ENCODE peak calls at places on chromosomes 2 and 18, in ten cellular contexts. H is heart right ventricle, Z is pancreas, D is HCT116, E is osteoblast, Q is heart left ventricle, L is tibial nerve, W is uterus, J is astrocyte, B is GM23338. A is an unnamed sample.

GRCh38 chr2:32990556-32990955 is 43.8 kb downstream of the LTBP1 start:
- DNase-seq in H (no peak), Z (no peak), D (no peak), E (no peak), Q (no peak), L (no peak), W (no peak), J (no peak), B (no peak), A (no peak)

GRCh38 chr2:12534646-12535263 is 182.0 kb upstream of the TRIB2 start:
- DNase-seq in H (no peak), Z (no peak), D (peak; percentile 12), E (peak; percentile 62), Q (peak; percentile 30), L (no peak), W (peak; percentile 73), J (peak; percentile 97), B (peak; percentile 37), A (no peak)

GRCh38 chr2:150143087-150143536 is 344.4 kb downstream of the RND3 start:
- DNase-seq in H (no peak), Z (no peak), D (no peak), E (no peak), Q (no peak), L (no peak), W (no peak), J (peak; percentile 89), B (no peak), A (no peak)

GRCh38 chr2:203484266-203485112 is 50.6 kb downstream of the RAPH1 start:
- DNase-seq in H (no peak), Z (no peak), D (no peak), E (no peak), Q (peak; percentile 32), L (no peak), W (no peak), J (no peak), B (peak; percentile 57), A (no peak)

GRCh38 chr2:174603280-174603679 is 5.7 kb upstream of the WIPF1 start:
- DNase-seq in H (peak; percentile 30), Z (no peak), D (peak; percentile 23), E (peak; percentile 73), Q (peak; percentile 68), L (peak; percentile 28), W (no peak), J (peak; percentile 70), B (peak; percentile 63), A (peak; percentile 53)

GRCh38 chr2:109695290-109695689 is 81.1 kb downstream of the SOWAHC start:
- DNase-seq in H (no peak), Z (no peak), D (no peak), E (no peak), Q (no peak), L (no peak), W (no peak), J (no peak), B (no peak), A (no peak)

GRCh38 chr18:11751305-11752115 is 62.4 kb downstream of the GNAL start:
- DNase-seq in H (no peak), Z (no peak), D (no peak), E (peak; percentile 72), Q (no peak), L (no peak), W (no peak), J (no peak), B (peak; percentile 80), A (no peak)

GRCh38 chr2:201073071-201073470 is 1.3 kb downstream of the NDUFB3 start:
- DNase-seq in H (no peak), Z (no peak), D (no peak), E (no peak), Q (no peak), L (no peak), W (no peak), J (no peak), B (no peak), A (no peak)

GRCh38 chr2:172427990-172428840 is 829 bp downstream of the ITGA6 start:
- DNase-seq in H (peak; percentile 51), Z (peak; percentile 80), D (no peak), E (peak; percentile 85), Q (peak; percentile 44), L (peak; percentile 26), W (peak; percentile 19), J (no peak), B (peak; percentile 82), A (peak; percentile 88)

GRCh38 chr2:172430027-172430426 is 2.6 kb downstream of the ITGA6 start:
- DNase-seq in H (no peak), Z (no peak), D (no peak), E (no peak), Q (no peak), L (no peak), W (no peak), J (no peak), B (no peak), A (no peak)

GRCh38 chr2:172430671-172431070 is 3.3 kb downstream of the ITGA6 start:
- DNase-seq in H (no peak), Z (no peak), D (peak; percentile 78), E (no peak), Q (no peak), L (no peak), W (no peak), J (no peak), B (no peak), A (no peak)

GRCh38 chr2:172428841-172429173 is 1.4 kb downstream of the ITGA6 start:
- DNase-seq in H (no peak), Z (no peak), D (no peak), E (peak; percentile 68), Q (no peak), L (no peak), W (no peak), J (no peak), B (peak; percentile 45), A (no peak)

GRCh38 chr2:172429351-172429968 is 2.1 kb downstream of the ITGA6 start:
- DNase-seq in H (no peak), Z (no peak), D (no peak), E (no peak), Q (no peak), L (no peak), W (no peak), J (no peak), B (no peak), A (no peak)
- H3K27ac ChIP-seq in H (peak overlapping the region; percentile 94), Z (peak overlapping the region; percentile 94), D (peak overlapping the region; percentile 84), E (no peak overlapping the region), Q (peak overlapping the region; percentile 92), L (peak overlapping the region; percentile 93), W (peak overlapping the region; percentile 88), J (no peak overlapping the region), B (no peak overlapping the region), A (peak overlapping the region; percentile 86)

GRCh38 chr2:60519259-60519863 is 34.1 kb downstream of the BCL11A start:
- DNase-seq in H (no peak), Z (no peak), D (no peak), E (no peak), Q (no peak), L (no peak), W (no peak), J (peak; percentile 88), B (no peak), A (no peak)

GRCh38 chr2:60518567-60518966 is 34.9 kb downstream of the BCL11A start:
- DNase-seq in H (no peak), Z (no peak), D (no peak), E (no peak), Q (no peak), L (no peak), W (no peak), J (no peak), B (no peak), A (no peak)

GRCh38 chr2:60522462-60522861 is 31.0 kb downstream of the BCL11A start:
- DNase-seq in H (no peak), Z (no peak), D (no peak), E (no peak), Q (no peak), L (no peak), W (no peak), J (no peak), B (no peak), A (peak; percentile 28)

GRCh38 chr2:60520477-60520876 is 33.0 kb downstream of the BCL11A start:
- DNase-seq in H (no peak), Z (no peak), D (no peak), E (no peak), Q (no peak), L (no peak), W (no peak), J (peak; percentile 47), B (peak; percentile 68), A (no peak)

GRCh38 chr2:60520917-60521539 is 32.4 kb downstream of the BCL11A start:
- DNase-seq in H (no peak), Z (no peak), D (no peak), E (no peak), Q (no peak), L (no peak), W (no peak), J (no peak), B (peak; percentile 55), A (no peak)
- H3K4me1 ChIP-seq in H (peaks cover 2% of the 10 kb centered on the region), Z (peaks cover 8% of the 10 kb centered on the region), D (peaks cover 7% of the 10 kb centered on the region), E (peaks cover 12% of the 10 kb centered on the region), Q (peaks cover 18% of the 10 kb centered on the region), L (no peaks in the 10 kb centered on the region), W (no peaks in the 10 kb centered on the region), J (peaks cover 35% of the 10 kb centered on the region), B (peaks cover 95% of the 10 kb centered on the region), A (no peaks in the 10 kb centered on the region)

GRCh38 chr18:8319798-8320477 is 289.3 kb upstream of the RAB12 start:
- DNase-seq in H (no peak), Z (no peak), D (no peak), E (no peak), Q (no peak), L (no peak), W (no peak), J (peak; percentile 25), B (no peak), A (no peak)

GRCh38 chr18:8322486-8322885 is 286.8 kb upstream of the RAB12 start:
- DNase-seq in H (no peak), Z (no peak), D (no peak), E (no peak), Q (no peak), L (no peak), W (no peak), J (no peak), B (no peak), A (no peak)

GRCh38 chr18:8329186-8329771 is 280.0 kb upstream of the RAB12 start:
- DNase-seq in H (no peak), Z (no peak), D (no peak), E (peak; percentile 90), Q (no peak), L (no peak), W (no peak), J (peak; percentile 66), B (no peak), A (no peak)

GRCh38 chr18:8326763-8327394 is 282.4 kb upstream of the RAB12 start:
- DNase-seq in H (no peak), Z (no peak), D (no peak), E (no peak), Q (no peak), L (no peak), W (no peak), J (no peak), B (no peak), A (no peak)

GRCh38 chr18:8324343-8325065 is 284.7 kb upstream of the RAB12 start:
- DNase-seq in H (no peak), Z (no peak), D (no peak), E (no peak), Q (no peak), L (no peak), W (no peak), J (no peak), B (peak; percentile 33), A (no peak)
- TF ChIP-seq CTCF in H (no peak), Z (no peak), D (peak; percentile 23), E (no peak), Q (no peak), L (no peak), W (no peak), J (no peak), B (peak; percentile 38), A (no peak)

DNA sequence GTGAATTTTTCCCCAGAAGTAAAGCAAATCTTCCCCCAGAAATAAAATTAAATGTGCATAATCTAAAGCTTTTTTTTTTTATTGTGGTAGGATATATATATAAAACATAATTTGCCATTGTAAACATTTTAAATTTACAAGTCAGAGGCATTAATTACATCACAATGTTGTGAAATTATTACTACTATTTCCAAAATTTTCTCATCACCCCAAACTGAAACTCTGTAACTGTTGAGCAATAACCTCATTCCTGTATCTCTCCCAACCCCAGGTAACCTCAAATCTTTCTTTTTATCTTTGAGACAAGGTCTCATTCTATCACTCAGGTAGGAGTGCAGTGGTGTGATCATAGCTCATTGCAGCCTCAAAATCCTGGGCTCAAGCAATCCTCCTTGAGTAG is 11.2 kb downstream of the MRPL19 start:
- DNase-seq in H (no peak), Z (no peak), D (no peak), E (no peak), Q (no peak), L (no peak), W (no peak), J (no peak), B (no peak), A (no peak)
- H3K27ac ChIP-seq in H (no peak overlapping the region), Z (no peak overlapping the region), D (no peak overlapping the region), E (no peak overlapping the region), Q (no peak overlapping the region), L (no peak overlapping the region), W (no peak overlapping the region), J (no peak overlapping the region), B (no peak overlapping the region), A (no peak overlapping the region)